ENCODE peak calls at places on chromosomes 13 and 19, in six cellular contexts. H is activated CD8-positive, alpha-beta T cell treated with anti-CD3 and anti-CD28 coated beads for 36 hours; R is AG09319; S is astrocyte of the spinal cord; I is vagina; Y is choroid plexus epithelial cell. B is an unnamed sample.

GRCh38 chr19:35008891-35009341 is 8.8 kb downstream of the GRAMD1A start:
- DNase-seq in I (no peak), R (no peak), H (no peak), Y (no peak), S (no peak), B (no peak)

GRCh38 chr13:114237415-114238112 is 2.9 kb downstream of the CDC16 start:
- DNase-seq in Y (no peak), R (no peak), H (no peak), I (no peak), S (no peak), B (no peak)

GRCh38 chr19:44943801-44944249 is 1.8 kb downstream of the APOC4 start:
- DNase-seq in I (no peak), S (no peak), H (no peak), R (no peak), Y (no peak), B (peak; percentile 92)

GRCh38 chr13:40064154-40064713 is 408.8 kb downstream of the COG6 start:
- DNase-seq in R (no peak), Y (no peak), I (no peak), H (no peak), S (no peak), B (no peak)

GRCh38 chr19:43414554-43414953 is at the start of gene TEX101:
- DNase-seq in R (no peak), S (no peak), H (no peak), Y (no peak), I (no peak), B (no peak)

GRCh38 chr19:3783660-3784584 is 2.3 kb downstream of the MATK start:
- DNase-seq in R (no peak), Y (no peak), H (peak; percentile 71), I (no peak), S (no peak), B (no peak)

GRCh38 chr19:17063412-17063811 is 11.8 kb downstream of the HAUS8 start:
- DNase-seq in Y (no peak), I (no peak), R (no peak), S (no peak), H (no peak), B (no peak)

GRCh38 chr19:28687296-28687695 is 525.7 kb downstream of the UQCRFS1 start:
- DNase-seq in S (no peak), I (no peak), Y (peak; percentile 63), R (no peak), H (no peak), B (no peak)

GRCh38 chr13:98721825-98722510 is 30.5 kb downstream of the SLC15A1 start:
- DNase-seq in I (no peak), R (no peak), H (no peak), S (no peak), Y (no peak), B (no peak)

GRCh38 chr19:52660981-52661380 is 22.8 kb upstream of the ZNF83 start:
- DNase-seq in R (no peak), H (no peak), I (no peak), S (peak; percentile 32), Y (peak; percentile 46), B (no peak)

GRCh38 chr13:22403144-22403543 is 732.3 kb downstream of the FGF9 start:
- DNase-seq in H (no peak), S (no peak), R (no peak), Y (no peak), I (no peak), B (no peak)

GRCh38 chr13:99376132-99376531 is 68.9 kb upstream of the GPR183 start:
- DNase-seq in S (no peak), H (no peak), I (peak; percentile 83), Y (no peak), R (no peak), B (peak; percentile 76)

GRCh38 chr19:40687525-40688016 is 2.9 kb downstream of the NUMBL start:
- DNase-seq in I (peak; percentile 94), H (no peak), S (peak; percentile 26), R (peak; percentile 42), Y (peak; percentile 47), B (peak; percentile 68)

GRCh38 chr19:5983367-5983955 is 5.5 kb upstream of the RANBP3 start:
- DNase-seq in Y (no peak), H (no peak), S (no peak), I (no peak), R (no peak), B (no peak)

GRCh38 chr13:41458187-41458938 is 1.0 kb downstream of the RGCC start:
- DNase-seq in R (no peak), H (peak; percentile 77), I (no peak), Y (no peak), S (peak; percentile 24), B (peak; percentile 51)

GRCh38 chr19:3575949-3576673 is 3.4 kb downstream of the HMG20B start:
- DNase-seq in H (no peak), S (no peak), R (no peak), Y (no peak), I (no peak), B (no peak)

GRCh38 chr13:40060318-40061007 is 405.0 kb downstream of the COG6 start:
- DNase-seq in R (no peak), H (peak; percentile 46), S (peak; percentile 79), Y (peak; percentile 93), I (no peak), B (peak; percentile 31)

GRCh38 chr19:55519461-55520311 is 17.2 kb downstream of the SBK2 start:
- DNase-seq in I (no peak), Y (peak; percentile 67), S (peak; percentile 75), R (peak; percentile 19), H (no peak), B (no peak)

GRCh38 chr19:9811139-9811538 is 7.7 kb downstream of the FBXL12 start:
- DNase-seq in S (no peak), I (no peak), H (no peak), R (no peak), Y (no peak), B (no peak)

GRCh38 chr13:28641600-28641926 is 17.4 kb upstream of the POMP start:
- DNase-seq in Y (peak; percentile 50), H (no peak), I (no peak), S (no peak), R (no peak), B (peak; percentile 57)

GRCh38 chr13:35840991-35841604 is 290.1 kb downstream of the DCLK1 start:
- DNase-seq in R (no peak), I (no peak), S (no peak), H (no peak), Y (no peak), B (no peak)

GRCh38 chr19:39031368-39032163 is 783 bp downstream of the FBXO27 start:
- DNase-seq in S (peak; percentile 61), I (peak; percentile 93), Y (peak; percentile 81), R (peak; percentile 32), H (peak; percentile 94), B (peak; percentile 90)

GRCh38 chr19:54302252-54302651 is 10.7 kb downstream of the LILRA5 start:
- DNase-seq in R (no peak), Y (no peak), I (no peak), S (no peak), H (no peak), B (no peak)

GRCh38 chr13:67228909-67229308 is 1.2 kb downstream of the PCDH9 start:
- DNase-seq in H (no peak), S (peak; percentile 33), I (no peak), Y (peak; percentile 39), R (no peak), B (no peak)

GRCh38 chr19:39325778-39326680 is 5.4 kb upstream of the LRFN1 start:
- DNase-seq in H (no peak), S (no peak), I (no peak), R (no peak), Y (no peak), B (no peak)

GRCh38 chr19:2561895-2562294 is 86.0 kb downstream of the GADD45B start:
- DNase-seq in Y (no peak), I (no peak), R (no peak), H (peak; percentile 97), S (no peak), B (peak; percentile 89)

GRCh38 chr13:77222000-77222690 is 104.7 kb downstream of the MYCBP2 start:
- DNase-seq in I (no peak), R (no peak), S (no peak), H (no peak), Y (no peak), B (no peak)

GRCh38 chr19:56245062-56245740 is 27.3 kb upstream of the EDDM13 start:
- DNase-seq in H (no peak), Y (no peak), S (no peak), R (no peak), I (no peak), B (no peak)

GRCh38 chr13:35833031-35833430 is 298.2 kb downstream of the DCLK1 start:
- DNase-seq in R (no peak), Y (no peak), I (no peak), H (no peak), S (no peak), B (no peak)

GRCh38 chr13:39527961-39528720 is 74.9 kb downstream of the LHFPL6 start:
- DNase-seq in R (peak; percentile 52), Y (peak; percentile 94), S (peak; percentile 91), H (no peak), I (no peak), B (no peak)

GRCh38 chr19:7386308-7386707 is 37.6 kb downstream of the ARHGEF18 start:
- DNase-seq in H (peak; percentile 42), I (no peak), S (no peak), R (no peak), Y (no peak), B (no peak)
- TF ChIP-seq CTCF in H (no peak), I (no peak), S (no peak), R (no peak), Y (no peak), B (no peak)

DNA sequence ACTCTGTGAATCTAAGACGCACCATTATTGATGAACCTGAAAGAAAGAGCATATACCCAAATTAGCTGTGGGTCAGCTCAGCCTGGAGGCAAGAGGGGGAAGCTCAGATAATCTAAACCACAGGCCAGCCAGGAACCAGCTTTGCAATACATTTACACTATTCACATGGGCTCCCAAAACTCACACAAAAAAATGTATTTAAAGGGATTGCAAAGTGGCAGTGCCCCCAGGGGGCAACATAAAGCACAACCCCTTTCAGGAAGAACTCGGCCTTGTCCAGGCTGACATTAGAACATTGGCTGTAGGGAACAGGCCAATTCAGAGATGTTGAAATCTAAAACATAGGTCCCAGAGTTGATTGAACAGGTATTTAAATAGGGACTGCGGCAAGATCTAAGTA is 3.2 kb upstream of the PROZ start:
- DNase-seq in H (no peak), R (no peak), I (peak; percentile 86), Y (no peak), S (no peak), B (no peak)
- TF ChIP-seq CTCF in H (no peak), R (no peak), I (no peak), Y (no peak), S (no peak), B (no peak)

GRCh38 chr19:23531231-23531790 is 136.0 kb upstream of the ZNF91 start:
- DNase-seq in H (no peak), R (no peak), I (no peak), S (no peak), Y (no peak), B (no peak)
- TF ChIP-seq CTCF in H (no peak), R (no peak), I (no peak), S (no peak), Y (no peak), B (no peak)

DNA sequence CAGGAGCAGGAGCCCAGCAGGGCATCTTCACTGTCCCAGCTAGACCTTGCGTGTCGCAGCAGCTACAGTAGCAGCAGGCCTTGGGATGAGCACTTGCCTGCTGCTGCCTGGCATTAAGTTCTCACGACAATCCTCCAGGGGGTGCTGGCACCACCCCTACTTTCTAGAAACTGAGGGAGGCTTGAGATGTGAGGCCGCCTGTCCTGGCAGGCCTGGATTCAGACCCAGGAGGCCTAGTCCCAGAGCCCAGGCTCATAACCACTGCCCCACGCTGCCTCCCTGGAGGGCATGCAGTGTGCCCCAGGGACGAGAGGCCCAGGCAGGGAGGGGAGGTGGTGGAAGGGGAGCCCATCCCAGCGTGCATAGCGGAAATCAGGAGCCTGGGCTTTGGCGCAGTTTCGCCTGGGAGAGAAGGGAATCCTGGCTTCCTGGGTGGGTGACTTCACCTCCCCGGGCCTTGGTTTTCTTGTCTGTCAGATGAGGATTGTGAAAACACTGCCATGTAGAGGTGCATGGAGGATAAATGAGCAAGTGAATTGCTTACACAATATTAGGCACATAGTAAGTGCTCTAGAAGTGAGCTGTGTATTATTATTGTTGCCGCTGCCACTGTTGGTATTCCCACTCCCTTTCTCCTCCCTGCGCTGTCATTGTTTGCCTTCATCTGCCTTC is 26.1 kb downstream of the PPP5C start:
- DNase-seq in H (no peak), Y (peak; percentile 46), S (peak; percentile 29), R (no peak), I (no peak), B (no peak)
- TF ChIP-seq CTCF in H (no peak), Y (peak; percentile 61), S (peak; percentile 57), R (peak; percentile 32), I (no peak), B (no peak)